ENCODE peak calls at places on chromosomes 5 and 9, in four cellular contexts. One of them, this sample, is unnamed.

GRCh38 chr9:38277601-38278200 is 114.8 kb upstream of the ALDH1B1 start:
- DNase-seq in GM12878: no peak
- DNase-seq in K562: no peak
- DNase-seq in HepG2: no peak
- DNase-seq in this sample: no peak

GRCh38 chr5:128015978-128016377 is 67.6 kb upstream of the SLC12A2 start:
- DNase-seq in HepG2: no peak
- DNase-seq in GM12878: no peak
- DNase-seq in K562: peak
- DNase-seq in this sample: no peak

GRCh38 chr5:92070786-92071185 is 687.7 kb upstream of the ARRDC3 start:
- DNase-seq in GM12878: no peak
- DNase-seq in HepG2: no peak
- DNase-seq in K562: no peak
- DNase-seq in this sample: no peak

GRCh38 chr5:172798422-172799215 is 27.6 kb upstream of the DUSP1 start:
- DNase-seq in GM12878: no peak
- DNase-seq in K562: no peak
- DNase-seq in HepG2: no peak
- DNase-seq in this sample: no peak

GRCh38 chr5:1174122-1174936 is 27.1 kb upstream of the SLC6A19 start:
- DNase-seq in K562: peak
- DNase-seq in GM12878: no peak
- DNase-seq in HepG2: peak
- DNase-seq in this sample: no peak

GRCh38 chr5:55402199-55402598 is 94.4 kb downstream of the MTREX start:
- DNase-seq in HepG2: no peak
- DNase-seq in GM12878: no peak
- DNase-seq in K562: no peak
- DNase-seq in this sample: no peak

GRCh38 chr9:132575005-132575609 is 7.3 kb upstream of the BARHL1 start:
- DNase-seq in K562: peak
- DNase-seq in GM12878: no peak
- DNase-seq in HepG2: peak
- DNase-seq in this sample: peak

GRCh38 chr9:79129865-79130480 is 441.8 kb upstream of the TLE4 start:
- DNase-seq in HepG2: peak
- DNase-seq in GM12878: no peak
- DNase-seq in K562: peak
- DNase-seq in this sample: no peak

GRCh38 chr9:16325966-16326365 is 544.5 kb downstream of the BNC2 start:
- DNase-seq in GM12878: no peak
- DNase-seq in HepG2: no peak
- DNase-seq in K562: no peak
- DNase-seq in this sample: no peak

GRCh38 chr9:133917407-133917806 is 74.7 kb downstream of the VAV2 start:
- DNase-seq in HepG2: peak
- DNase-seq in K562: no peak
- DNase-seq in GM12878: no peak
- DNase-seq in this sample: no peak

GRCh38 chr5:151146003-151146524 is 11.5 kb downstream of the ANXA6 start:
- DNase-seq in GM12878: no peak
- DNase-seq in K562: no peak
- DNase-seq in HepG2: no peak
- DNase-seq in this sample: no peak

GRCh38 chr5:167814828-167815227 is 476.6 kb upstream of the WWC1 start:
- DNase-seq in K562: no peak
- DNase-seq in HepG2: no peak
- DNase-seq in GM12878: no peak
- DNase-seq in this sample: no peak

GRCh38 chr5:69331528-69332445 is 814 bp downstream of the CCDC125 start:
- DNase-seq in HepG2: peak
- DNase-seq in GM12878: no peak
- DNase-seq in K562: no peak
- DNase-seq in this sample: no peak

GRCh38 chr5:77707786-77708185 is 68.4 kb downstream of the TBCA start:
- DNase-seq in HepG2: peak
- DNase-seq in GM12878: no peak
- DNase-seq in K562: no peak
- DNase-seq in this sample: no peak

GRCh38 chr5:145445027-145445426 is 390.1 kb downstream of the PRELID2 start:
- DNase-seq in GM12878: no peak
- DNase-seq in K562: no peak
- DNase-seq in HepG2: no peak
- DNase-seq in this sample: no peak

GRCh38 chr5:120803282-120803681 is 339.2 kb downstream of the PRR16 start:
- DNase-seq in GM12878: no peak
- DNase-seq in HepG2: no peak
- DNase-seq in K562: no peak
- DNase-seq in this sample: no peak

GRCh38 chr9:86732514-86732913 is 214.8 kb downstream of the GAS1 start:
- DNase-seq in GM12878: no peak
- DNase-seq in K562: no peak
- DNase-seq in HepG2: no peak
- DNase-seq in this sample: no peak

GRCh38 chr5:50965621-50966362 is 299.4 kb downstream of the PARP8 start:
- DNase-seq in HepG2: no peak
- DNase-seq in GM12878: no peak
- DNase-seq in K562: no peak
- DNase-seq in this sample: no peak

GRCh38 chr5:337565-338130 is 16.1 kb downstream of the AHRR start:
- DNase-seq in GM12878: no peak
- DNase-seq in HepG2: peak
- DNase-seq in K562: no peak
- DNase-seq in this sample: no peak

GRCh38 chr5:431001-431710 is 11.8 kb upstream of the EXOC3 start:
- DNase-seq in K562: peak
- DNase-seq in GM12878: no peak
- DNase-seq in HepG2: peak
- DNase-seq in this sample: peak

GRCh38 chr5:50580506-50580905 is 85.9 kb upstream of the PARP8 start:
- DNase-seq in K562: no peak
- DNase-seq in GM12878: no peak
- DNase-seq in HepG2: no peak
- DNase-seq in this sample: no peak

GRCh38 chr9:132970306-132971062 is 8.0 kb upstream of the GFI1B start:
- DNase-seq in K562: no peak
- DNase-seq in HepG2: no peak
- DNase-seq in GM12878: no peak
- DNase-seq in this sample: no peak

GRCh38 chr5:66744040-66744439 is 147.8 kb downstream of the MAST4 start:
- DNase-seq in HepG2: no peak
- DNase-seq in GM12878: no peak
- DNase-seq in K562: no peak
- DNase-seq in this sample: no peak

GRCh38 chr5:38451372-38451735 is 105.1 kb downstream of the LIFR start:
- DNase-seq in GM12878: no peak
- DNase-seq in HepG2: no peak
- DNase-seq in K562: no peak
- DNase-seq in this sample: no peak

GRCh38 chr5:95858023-95858461 is 35.5 kb upstream of the GLRX start:
- DNase-seq in K562: no peak
- DNase-seq in HepG2: peak
- DNase-seq in GM12878: no peak
- DNase-seq in this sample: no peak

GRCh38 chr5:153480401-153480800 is 10.1 kb upstream of the GRIA1 start:
- DNase-seq in K562: no peak
- DNase-seq in GM12878: peak
- DNase-seq in HepG2: no peak
- DNase-seq in this sample: no peak

GRCh38 chr9:25677301-25678146 is 720 bp downstream of the TUSC1 start:
- DNase-seq in HepG2: no peak
- DNase-seq in GM12878: no peak
- DNase-seq in K562: no peak
- DNase-seq in this sample: no peak
- TF ChIP-seq POLR2A in HepG2: no peak
- TF ChIP-seq POLR2A in GM12878: no peak
- TF ChIP-seq POLR2A in K562: no peak
- TF ChIP-seq POLR2A in this sample: no peak

GRCh38 chr9:94839398-94839797 is 112.9 kb downstream of the AOPEP start:
- DNase-seq in K562: no peak
- DNase-seq in HepG2: no peak
- DNase-seq in GM12878: no peak
- DNase-seq in this sample: no peak
- TF ChIP-seq TAF1 in K562: no peak
- TF ChIP-seq TAF1 in HepG2: no peak
- TF ChIP-seq TAF1 in GM12878: no peak
- TF ChIP-seq TAF1 in this sample: no peak

GRCh38 chr9:94018628-94019027 is 63.5 kb upstream of the BARX1 start:
- DNase-seq in HepG2: no peak
- DNase-seq in GM12878: no peak
- DNase-seq in K562: no peak
- DNase-seq in this sample: no peak

GRCh38 chr9:94014066-94014654 is 59.0 kb upstream of the BARX1 start:
- DNase-seq in HepG2: peak
- DNase-seq in GM12878: no peak
- DNase-seq in K562: peak
- DNase-seq in this sample: no peak

GRCh38 chr9:94014845-94015244 is 59.7 kb upstream of the BARX1 start:
- DNase-seq in GM12878: no peak
- DNase-seq in K562: no peak
- DNase-seq in HepG2: no peak
- DNase-seq in this sample: no peak

GRCh38 chr9:94016744-94017143 is 61.6 kb upstream of the BARX1 start:
- DNase-seq in K562: no peak
- DNase-seq in HepG2: no peak
- DNase-seq in GM12878: no peak
- DNase-seq in this sample: no peak

GRCh38 chr9:94017939-94018531 is 62.9 kb upstream of the BARX1 start:
- DNase-seq in K562: no peak
- DNase-seq in HepG2: no peak
- DNase-seq in GM12878: no peak
- DNase-seq in this sample: no peak
- TF ChIP-seq POLR2A in K562: no peak
- TF ChIP-seq POLR2A in HepG2: no peak
- TF ChIP-seq POLR2A in GM12878: no peak
- TF ChIP-seq POLR2A in this sample: no peak

DNA sequence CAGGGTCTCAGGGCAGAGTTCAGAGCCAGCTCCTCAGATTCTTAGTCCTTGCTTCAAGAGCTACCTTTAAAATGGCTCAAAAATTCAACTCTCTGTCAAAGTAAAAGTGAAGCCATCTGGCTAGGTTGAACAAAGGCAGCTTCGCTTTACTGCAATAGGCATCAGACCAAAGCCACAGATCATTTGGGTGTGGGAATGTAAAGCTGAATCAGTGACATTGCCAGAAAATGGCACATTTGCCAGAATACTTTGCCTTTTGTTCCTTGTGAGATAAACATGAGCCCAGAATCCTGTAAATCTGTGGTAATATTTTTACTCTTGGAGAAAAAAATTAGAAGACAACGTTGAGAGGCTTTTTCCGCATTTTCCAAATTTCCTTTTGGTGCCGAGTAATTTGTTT is 210.5 kb downstream of the PALM2AKAP2 start:
- DNase-seq in K562: no peak
- DNase-seq in GM12878: no peak
- DNase-seq in HepG2: no peak
- DNase-seq in this sample: no peak
- TF ChIP-seq TAF1 in K562: no peak
- TF ChIP-seq TAF1 in GM12878: no peak
- TF ChIP-seq TAF1 in HepG2: no peak
- TF ChIP-seq TAF1 in this sample: no peak

GRCh38 chr9:90107864-90108263 is 503.1 kb downstream of the GADD45G start:
- DNase-seq in K562: no peak
- DNase-seq in GM12878: no peak
- DNase-seq in HepG2: no peak
- DNase-seq in this sample: no peak
- TF ChIP-seq POLR2A in K562: no peak
- TF ChIP-seq POLR2A in GM12878: no peak
- TF ChIP-seq POLR2A in HepG2: no peak
- TF ChIP-seq POLR2A in this sample: no peak